ENCODE peak calls at places on chromosome 15, in eight cellular contexts. N is psoas muscle, A is adrenal gland, K is dorsolateral prefrontal cortex, P is choroid plexus epithelial cell, W is transverse colon, M is upper lobe of right lung, O is astrocyte of the spinal cord. H is an unnamed sample.

GRCh38 chr15:40343512-40343911 is 2.8 kb upstream of the CCDC9B start:
- DNase-seq in K (no peak), O (peak; percentile 92), M (no peak), P (peak; percentile 89), W (no peak), A (no peak), N (no peak), H (peak; percentile 17)

GRCh38 chr15:90412356-90413194 is 24.5 kb downstream of the IQGAP1 start:
- DNase-seq in A (no peak), W (peak; percentile 66), K (no peak), P (peak; percentile 80), M (no peak), N (no peak), O (peak; percentile 72), H (peak; percentile 86)

GRCh38 chr15:90911906-90912769 is 9.0 kb downstream of the MAN2A2 start:
- DNase-seq in N (no peak), P (no peak), O (no peak), W (no peak), M (peak; percentile 63), A (no peak), K (no peak), H (no peak)

GRCh38 chr15:85743392-85744045 is 51.2 kb downstream of the KLHL25 start:
- DNase-seq in W (no peak), O (no peak), A (no peak), P (no peak), K (no peak), N (no peak), M (no peak), H (no peak)

GRCh38 chr15:25052191-25052999 is 97.6 kb downstream of the SNRPN start:
- DNase-seq in M (peak; percentile 48), K (no peak), O (no peak), P (no peak), N (no peak), A (no peak), W (no peak), H (no peak)

GRCh38 chr15:39391230-39391629 is 189.6 kb upstream of the THBS1 start:
- DNase-seq in W (peak; percentile 32), P (no peak), O (no peak), M (no peak), A (peak; percentile 38), K (no peak), N (no peak), H (no peak)

GRCh38 chr15:74967670-74968069 is 11.1 kb upstream of the RPP25 start:
- DNase-seq in O (no peak), M (no peak), W (no peak), P (no peak), K (no peak), A (no peak), N (no peak), H (no peak)

GRCh38 chr15:90058308-90058707 is 44.0 kb downstream of the IDH2 start:
- DNase-seq in N (no peak), A (no peak), K (no peak), P (no peak), O (no peak), M (no peak), W (no peak), H (peak; percentile 77)

GRCh38 chr15:83410532-83410931 is 36.6 kb upstream of the SH3GL3 start:
- DNase-seq in P (no peak), W (no peak), O (no peak), M (no peak), K (no peak), A (no peak), N (no peak), H (no peak)

GRCh38 chr15:38520035-38520434 is 44.6 kb downstream of the RASGRP1 start:
- DNase-seq in M (no peak), O (no peak), P (no peak), A (no peak), N (no peak), K (no peak), W (no peak), H (no peak)

GRCh38 chr15:40790723-40791122 is 16.2 kb upstream of the ZFYVE19 start:
- DNase-seq in A (no peak), M (no peak), N (no peak), O (peak; percentile 39), P (peak; percentile 49), W (no peak), K (no peak), H (no peak)

GRCh38 chr15:72796515-72797337 is 13.2 kb upstream of the ADPGK start:
- DNase-seq in O (peak; percentile 35), W (peak; percentile 54), N (peak; percentile 78), A (peak; percentile 38), P (peak; percentile 33), K (no peak), M (peak; percentile 82), H (peak; percentile 36)

DNA sequence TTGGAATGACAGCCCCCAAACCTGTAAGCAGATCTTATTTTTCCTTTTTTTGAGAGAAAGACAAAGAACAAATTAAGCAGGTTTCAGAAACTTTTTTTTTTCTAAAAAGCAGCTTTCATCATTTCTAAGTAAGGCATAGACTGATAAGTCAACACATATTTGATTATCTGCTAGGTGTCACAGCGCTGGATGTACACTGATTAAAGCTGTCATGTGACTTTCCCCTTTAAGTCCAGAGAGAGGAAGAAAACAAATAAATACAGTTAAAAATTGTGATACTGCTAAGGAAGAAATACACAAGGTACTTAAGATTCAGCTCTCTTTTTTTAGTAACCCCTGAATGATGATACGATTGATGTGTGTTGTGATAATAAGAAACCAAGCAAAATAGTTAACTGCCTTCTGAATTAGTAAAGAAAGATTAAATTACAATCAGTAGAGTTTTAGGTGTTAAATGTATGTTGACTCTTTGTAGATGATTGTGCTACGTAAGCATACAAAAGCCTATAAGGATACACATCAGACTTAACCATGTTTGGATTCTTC is 2.8 kb downstream of the GLCE start:
- DNase-seq in P (no peak), K (no peak), A (no peak), M (no peak), W (no peak), O (no peak), N (no peak), H (no peak)
- H3K4me3 ChIP-seq in P (no peak overlapping the region), K (no peak overlapping the region), A (no peak overlapping the region), M (no peak overlapping the region), W (no peak overlapping the region), O (no peak overlapping the region), N (no peak overlapping the region), H (no peak overlapping the region)

DNA sequence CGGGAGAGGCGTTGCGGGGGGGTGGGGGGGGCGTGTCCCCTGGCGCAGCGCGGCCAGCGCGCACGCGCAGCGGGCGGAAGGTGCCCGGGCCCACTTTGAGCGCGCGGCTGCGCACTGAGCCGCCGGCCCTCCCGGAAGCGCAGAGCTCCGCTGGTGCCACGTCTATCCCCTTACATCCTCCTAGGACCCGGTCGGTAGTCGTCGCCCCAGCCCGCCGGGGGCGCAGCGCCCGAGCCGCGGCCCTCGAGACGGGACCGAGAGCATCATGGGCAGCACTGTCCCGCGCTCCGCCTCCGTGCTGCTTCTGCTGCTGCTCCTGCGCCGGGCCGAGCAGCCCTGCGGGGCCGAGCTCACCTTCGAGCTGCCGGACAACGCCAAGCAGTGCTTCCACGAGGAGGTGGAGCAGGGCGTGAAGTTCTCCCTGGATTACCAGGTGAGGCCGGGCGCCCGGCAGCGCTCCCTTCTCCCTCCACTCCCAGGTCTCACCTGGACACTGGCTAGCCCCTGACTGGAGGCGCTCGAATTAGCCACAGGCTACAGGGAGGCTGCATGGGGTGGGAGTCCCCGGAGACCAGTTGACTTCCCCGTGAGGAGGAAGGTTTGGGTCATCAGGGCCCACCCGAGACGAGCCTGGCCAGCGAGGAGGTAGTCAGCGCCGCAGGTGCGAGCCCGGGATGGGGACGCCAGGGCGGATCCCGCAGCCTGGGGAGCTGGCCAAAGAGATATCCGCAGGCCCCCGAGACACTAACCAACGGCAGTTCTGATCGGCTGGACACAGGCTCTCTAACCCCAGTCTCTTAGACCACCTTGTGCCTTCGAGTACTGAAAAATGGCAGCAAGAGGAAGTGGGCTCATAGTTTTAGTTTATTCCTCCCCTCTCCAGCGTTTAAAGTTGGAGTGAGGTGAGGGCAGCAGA is at the start of gene TMED3:
- DNase-seq in N (peak; percentile 67), P (peak; percentile 87), M (peak; percentile 91), W (peak; percentile 79), K (peak; percentile 58), O (peak; percentile 85), A (peak; percentile 44), H (peak; percentile 95)
- TF ChIP-seq CTCF in N (no peak), P (peak; percentile 22), M (peak; percentile 33), W (peak; percentile 4), K (peak; percentile 17), O (peak; percentile 15), A (peak; percentile 6), H (peak; percentile 35)

GRCh38 chr15:43214592-43215295 is 6.1 kb downstream of the EPB42 start:
- DNase-seq in O (no peak), N (no peak), A (no peak), M (no peak), P (no peak), K (no peak), W (no peak), H (no peak)

GRCh38 chr15:43215961-43216360 is 4.9 kb downstream of the EPB42 start:
- DNase-seq in W (no peak), A (no peak), K (no peak), P (peak; percentile 35), N (no peak), O (peak; percentile 10), M (no peak), H (no peak)

GRCh38 chr15:43220991-43221403 is at the start of gene EPB42:
- DNase-seq in P (no peak), K (no peak), M (no peak), O (no peak), N (no peak), W (no peak), A (no peak), H (no peak)

GRCh38 chr15:43219929-43220886 is 610 bp downstream of the EPB42 start:
- DNase-seq in W (no peak), P (no peak), N (no peak), A (no peak), M (no peak), K (no peak), O (no peak), H (no peak)

GRCh38 chr15:43218908-43219706 is 1.7 kb downstream of the EPB42 start:
- DNase-seq in W (no peak), K (no peak), M (no peak), A (no peak), N (no peak), O (peak; percentile 13), P (peak; percentile 45), H (peak; percentile 21)
- H3K4me3 ChIP-seq in W (no peak overlapping the region), K (no peak overlapping the region), M (no peak overlapping the region), A (no peak overlapping the region), N (no peak overlapping the region), O (no peak overlapping the region), P (no peak overlapping the region), H (no peak overlapping the region)

GRCh38 chr15:79197285-79197684 is 85.2 kb upstream of the ANKRD34C start:
- DNase-seq in K (no peak), A (no peak), O (no peak), W (no peak), M (no peak), N (no peak), P (no peak), H (no peak)

GRCh38 chr15:79195239-79195638 is 87.3 kb upstream of the ANKRD34C start:
- DNase-seq in O (no peak), A (no peak), P (no peak), K (no peak), M (no peak), N (no peak), W (no peak), H (no peak)

GRCh38 chr15:79194386-79194785 is 88.1 kb upstream of the ANKRD34C start:
- DNase-seq in N (no peak), W (no peak), K (no peak), O (no peak), M (no peak), P (no peak), A (no peak), H (no peak)

GRCh38 chr15:79193157-79193948 is 89.2 kb upstream of the ANKRD34C start:
- DNase-seq in P (no peak), N (no peak), O (no peak), M (no peak), K (no peak), A (no peak), W (no peak), H (no peak)

GRCh38 chr15:79195802-79196201 is 86.7 kb upstream of the ANKRD34C start:
- DNase-seq in P (no peak), K (no peak), M (no peak), W (no peak), N (no peak), O (no peak), A (no peak), H (no peak)
- TF ChIP-seq CTCF in P (peak; percentile 21), K (no peak), M (no peak), W (no peak), N (no peak), O (no peak), A (no peak), H (peak; percentile 16)

H was measured in GM12865.